ENCODE peak calls at places on chromosome 5, in five cellular contexts. X, L, P, E and F are unnamed samples.

GRCh38 chr5:173354645-173355044 is 26.4 kb upstream of the STC2 start:
- DNase-seq in X (no peak), L (no peak), P (no peak), E (no peak), F (no peak)

GRCh38 chr5:56282951-56283350 is 49.8 kb upstream of the ANKRD55 start:
- DNase-seq in X (no peak), L (no peak), P (no peak), E (no peak), F (no peak)

GRCh38 chr5:9540791-9541190 is 5.1 kb downstream of the SEMA5A start:
- DNase-seq in X (no peak), L (no peak), P (no peak), E (no peak), F (no peak)

GRCh38 chr5:130747556-130747955 is 417.5 kb downstream of the HINT1 start:
- DNase-seq in X (no peak), L (no peak), P (no peak), E (no peak), F (no peak)

GRCh38 chr5:96844476-96844990 is 31.8 kb upstream of the ERAP2 start:
- DNase-seq in X (no peak), L (no peak), P (no peak), E (peak; percentile 65), F (no peak)

GRCh38 chr5:57028166-57028565 is 76.2 kb upstream of the MIER3 start:
- DNase-seq in X (no peak), L (no peak), P (no peak), E (no peak), F (no peak)

GRCh38 chr5:34499001-34499734 is 157.0 kb upstream of the RAI14 start:
- DNase-seq in X (no peak), L (peak; percentile 2), P (no peak), E (peak; percentile 86), F (no peak)

GRCh38 chr5:169875091-169875727 is 105.1 kb downstream of the INSYN2B start:
- DNase-seq in X (no peak), L (no peak), P (no peak), E (no peak), F (no peak)

GRCh38 chr5:76367623-76368366 is 35.3 kb upstream of the IQGAP2 start:
- DNase-seq in X (no peak), L (peak; percentile 23), P (no peak), E (no peak), F (no peak)

GRCh38 chr5:141501805-141502204 is 12.9 kb downstream of the PCDHGC5 start:
- DNase-seq in X (no peak), L (no peak), P (no peak), E (no peak), F (no peak)

GRCh38 chr5:95892784-95893354 is 68.8 kb downstream of the ELL2 start:
- DNase-seq in X (peak; percentile 21), L (peak; percentile 15), P (no peak), E (peak; percentile 44), F (peak; percentile 48)

GRCh38 chr5:139457653-139458306 is 4.8 kb downstream of the ECSCR start:
- DNase-seq in X (no peak), L (no peak), P (no peak), E (no peak), F (no peak)

GRCh38 chr5:14365831-14366435 is 215.7 kb upstream of the OTULINL start:
- DNase-seq in X (no peak), L (peak; percentile 16), P (no peak), E (peak; percentile 70), F (no peak)

GRCh38 chr5:40223884-40224402 is 455.8 kb upstream of the PTGER4 start:
- DNase-seq in X (no peak), L (peak; percentile 39), P (no peak), E (peak; percentile 67), F (no peak)

GRCh38 chr5:1723957-1724821 is 75.4 kb downstream of the MRPL36 start:
- DNase-seq in X (no peak), L (no peak), P (no peak), E (no peak), F (no peak)

GRCh38 chr5:135248801-135249231 is 150.2 kb downstream of the MACROH2A1 start:
- DNase-seq in X (no peak), L (no peak), P (no peak), E (no peak), F (no peak)

GRCh38 chr5:132771559-132771998 is 5.5 kb downstream of the SEPTIN8 start:
- DNase-seq in X (no peak), L (no peak), P (peak; percentile 45), E (no peak), F (peak; percentile 90)

GRCh38 chr5:149935431-149935901 is 9.1 kb downstream of the PDE6A start:
- DNase-seq in X (no peak), L (no peak), P (no peak), E (no peak), F (peak; percentile 27)

GRCh38 chr5:103973669-103974068 is 411.1 kb upstream of the NUDT12 start:
- DNase-seq in X (peak; percentile 1), L (no peak), P (no peak), E (no peak), F (no peak)

GRCh38 chr5:7856855-7857254 is 5.9 kb upstream of the CFAP90 start:
- DNase-seq in X (peak; percentile 68), L (no peak), P (peak; percentile 27), E (peak; percentile 58), F (peak; percentile 38)

GRCh38 chr5:157222506-157223230 is 42.0 kb downstream of the ITK start:
- DNase-seq in X (no peak), L (peak; percentile 77), P (no peak), E (peak; percentile 51), F (no peak)

GRCh38 chr5:116734717-116735072 is 160.1 kb upstream of the SEMA6A start:
- DNase-seq in X (no peak), L (no peak), P (no peak), E (no peak), F (no peak)

GRCh38 chr5:108797396-108797795 is 49.7 kb downstream of the FER start:
- DNase-seq in X (no peak), L (no peak), P (no peak), E (no peak), F (no peak)

GRCh38 chr5:32312194-32312681 is 501 bp downstream of the MTMR12 start:
- DNase-seq in X (peak; percentile 88), L (no peak), P (peak; percentile 47), E (no peak), F (no peak)